ENCODE peak calls at places on chromosomes 6 and 20, in five cellular contexts. E, F, K, W and X are unnamed samples.
A peak's percentile ranks its signal among the peaks of the same experiment; 100 is the strongest.

GRCh38 chr6:146875927-146876270 is 277.1 kb downstream of the ADGB start:
- DNase-seq in W (no peak), F (no peak), E (no peak), K (no peak), X (no peak)

GRCh38 chr6:37306026-37306425 is 47.8 kb upstream of the RNF8 start:
- DNase-seq in E (no peak), K (no peak), F (no peak), W (no peak), X (no peak)

GRCh38 chr6:148881593-148882311 is 134.9 kb downstream of the UST start:
- DNase-seq in K (no peak), E (no peak), W (no peak), F (no peak), X (no peak)

GRCh38 chr6:47437592-47437991 is 40.0 kb upstream of the CD2AP start:
- DNase-seq in F (no peak), W (no peak), K (no peak), E (no peak), X (no peak)

GRCh38 chr6:6893701-6894100 is 214.1 kb upstream of the RREB1 start:
- DNase-seq in W (no peak), E (no peak), K (no peak), F (no peak), X (no peak)

GRCh38 chr6:9461161-9461560 is 953.7 kb downstream of the TFAP2A start:
- DNase-seq in E (no peak), K (no peak), F (no peak), W (no peak), X (no peak)

GRCh38 chr6:45278367-45278766 is 49.8 kb upstream of the RUNX2 start:
- DNase-seq in F (no peak), K (no peak), E (no peak), W (no peak), X (no peak)

GRCh38 chr20:62359491-62360121 is 7.5 kb downstream of the LAMA5 start:
- DNase-seq in W (peak; percentile 32), E (no peak), F (no peak), K (peak; percentile 71), X (no peak)

GRCh38 chr20:44497761-44498160 is 22.1 kb downstream of the TTPAL start:
- DNase-seq in E (no peak), F (no peak), W (no peak), K (no peak), X (no peak)

GRCh38 chr6:170289971-170290305 is 940 bp downstream of the DLL1 start:
- DNase-seq in F (no peak), E (no peak), W (peak; percentile 38), K (no peak), X (no peak)

GRCh38 chr6:108661430-108661829 is 100.7 kb downstream of the FOXO3 start:
- DNase-seq in K (peak; percentile 28), E (no peak), W (no peak), F (no peak), X (no peak)

GRCh38 chr6:167455371-167455770 is 130.5 kb downstream of the TTLL2 start:
- DNase-seq in F (no peak), K (no peak), W (no peak), E (no peak), X (no peak)

GRCh38 chr6:167454003-167454402 is 129.1 kb downstream of the TTLL2 start:
- DNase-seq in E (no peak), W (no peak), K (no peak), F (no peak), X (no peak)

GRCh38 chr6:167450631-167451030 is 125.7 kb downstream of the TTLL2 start:
- DNase-seq in W (no peak), E (no peak), F (no peak), K (no peak), X (no peak)

GRCh38 chr6:167453082-167453446 is 128.2 kb downstream of the TTLL2 start:
- DNase-seq in K (no peak), E (no peak), F (no peak), W (no peak), X (no peak)

GRCh38 chr6:167452338-167453081 is 127.6 kb downstream of the TTLL2 start:
- DNase-seq in E (no peak), K (no peak), F (no peak), W (no peak), X (no peak)
- H2BK120ac ChIP-seq in E (no peak overlapping the region), K (no peak overlapping the region), F (no peak overlapping the region), W (no peak overlapping the region), X (no peak overlapping the region)

GRCh38 chr20:38405132-38405531 is 30.0 kb downstream of the SNHG17 start:
- DNase-seq in K (no peak), E (no peak), F (no peak), W (no peak), X (no peak)
- H3K9ac ChIP-seq in K (no peak overlapping the region), E (no peak overlapping the region), F (no peak overlapping the region), W (no peak overlapping the region), X (no peak overlapping the region)

GRCh38 chr6:137655291-137655690 is 161.1 kb upstream of the OLIG3 start:
- DNase-seq in F (no peak), W (no peak), K (no peak), E (no peak), X (peak; percentile 94)
- H2BK12ac ChIP-seq in F (no peak overlapping the region), W (no peak overlapping the region), K (no peak overlapping the region), E (no peak overlapping the region), X (no peak overlapping the region)

GRCh38 chr20:52494244-52494643 is 302.7 kb upstream of the ZFP64 start:
- DNase-seq in K (peak; percentile 97), F (no peak), W (no peak), E (no peak), X (peak; percentile 50)

GRCh38 chr20:52496191-52496590 is 304.6 kb upstream of the ZFP64 start:
- DNase-seq in W (no peak), E (no peak), K (no peak), F (no peak), X (no peak)

GRCh38 chr20:52500150-52500549 is 308.6 kb upstream of the ZFP64 start:
- DNase-seq in F (peak; percentile 20), E (no peak), K (no peak), W (no peak), X (no peak)

GRCh38 chr20:52493177-52493711 is 301.7 kb upstream of the ZFP64 start:
- DNase-seq in W (no peak), E (no peak), F (no peak), K (peak; percentile 87), X (no peak)

DNA sequence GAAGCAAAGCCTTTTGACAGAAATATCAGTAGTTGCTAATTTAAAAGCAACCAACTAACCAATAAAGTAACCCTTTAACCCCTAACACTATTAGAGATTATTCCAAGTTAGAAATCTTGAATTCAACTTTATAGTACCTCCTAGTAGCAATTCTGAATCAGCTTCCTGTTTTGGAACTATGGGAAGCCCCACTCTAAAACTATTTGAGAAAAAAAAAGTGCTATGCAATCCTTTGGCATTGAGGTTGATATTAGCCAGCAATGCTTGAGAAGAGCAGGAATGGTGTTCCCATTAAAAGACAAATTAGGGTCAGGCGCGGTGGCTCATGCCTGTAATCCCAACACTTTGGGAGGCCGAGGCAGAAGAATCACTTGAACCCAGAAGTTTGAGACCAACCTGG is 306.2 kb upstream of the ZFP64 start:
- DNase-seq in E (no peak), W (no peak), F (no peak), K (peak; percentile 50), X (no peak)
- H2BK120ac ChIP-seq in E (no peak overlapping the region), W (no peak overlapping the region), F (no peak overlapping the region), K (no peak overlapping the region), X (no peak overlapping the region)

DNA sequence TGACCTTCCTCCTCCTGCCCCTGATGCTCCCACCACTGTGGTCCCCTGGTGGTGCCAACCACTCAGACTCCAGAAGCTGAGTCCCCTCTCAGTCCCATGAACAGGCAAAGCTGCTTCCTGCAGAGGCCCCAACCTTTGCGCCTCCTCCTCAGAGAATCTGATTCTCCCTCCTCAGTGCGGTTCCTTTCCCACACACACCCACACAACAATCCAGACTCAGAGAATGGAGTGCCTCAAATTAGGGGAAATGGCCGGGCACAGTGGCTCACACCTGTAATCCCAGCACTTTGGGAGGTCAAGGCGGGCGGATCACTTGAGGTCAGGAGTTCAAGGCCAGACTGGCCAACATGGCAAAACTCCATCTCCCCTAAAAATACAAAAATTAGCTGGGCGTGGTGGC is 23.0 kb downstream of the RIPOR3 start:
- DNase-seq in W (no peak), E (no peak), F (no peak), K (no peak), X (no peak)
- H3K9ac ChIP-seq in W (no peak overlapping the region), E (no peak overlapping the region), F (no peak overlapping the region), K (no peak overlapping the region), X (no peak overlapping the region)

GRCh38 chr20:3190681-3191111 is 13.8 kb downstream of the DDRGK1 start:
- DNase-seq in K (no peak), E (no peak), F (no peak), W (peak; percentile 43), X (no peak)

GRCh38 chr20:3193806-3194616 is 10.5 kb downstream of the DDRGK1 start:
- DNase-seq in F (no peak), W (no peak), E (no peak), K (no peak), X (no peak)

GRCh38 chr20:3188823-3189413 is 15.6 kb downstream of the DDRGK1 start:
- DNase-seq in W (no peak), E (no peak), F (no peak), K (no peak), X (no peak)

GRCh38 chr20:3192226-3193015 is 12.1 kb downstream of the DDRGK1 start:
- DNase-seq in E (no peak), K (no peak), W (no peak), F (no peak), X (no peak)

DNA sequence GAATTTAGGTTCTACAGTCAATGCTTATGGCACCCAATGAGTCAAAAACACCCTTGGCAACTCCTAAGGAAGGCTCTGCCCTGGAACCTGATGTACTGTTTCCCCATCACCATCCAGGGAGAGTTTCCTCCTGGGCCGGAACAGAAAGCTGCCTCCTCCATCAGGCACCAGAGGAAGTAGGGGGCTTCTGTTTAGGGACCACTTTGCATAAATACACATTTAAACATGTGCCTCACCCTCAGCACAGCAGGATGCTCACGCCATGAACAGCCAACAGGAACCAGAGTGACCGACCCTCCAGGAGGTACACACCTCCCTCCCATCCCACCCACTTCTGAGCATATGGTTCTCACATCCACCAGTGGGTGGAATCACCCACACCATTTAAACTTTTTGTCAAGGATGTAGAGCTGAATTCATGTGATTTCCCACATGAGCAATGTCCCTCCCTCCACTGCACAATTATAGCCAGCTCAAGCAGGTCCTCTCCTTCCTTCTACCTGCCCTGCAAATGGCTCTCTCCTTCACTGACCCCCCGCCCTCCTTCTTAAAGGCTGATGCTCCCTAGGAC is 14.8 kb downstream of the DDRGK1 start:
- DNase-seq in E (no peak), K (no peak), F (no peak), W (no peak), X (no peak)
- H2BK12ac ChIP-seq in E (no peak overlapping the region), K (no peak overlapping the region), F (no peak overlapping the region), W (no peak overlapping the region), X (no peak overlapping the region)

DNA sequence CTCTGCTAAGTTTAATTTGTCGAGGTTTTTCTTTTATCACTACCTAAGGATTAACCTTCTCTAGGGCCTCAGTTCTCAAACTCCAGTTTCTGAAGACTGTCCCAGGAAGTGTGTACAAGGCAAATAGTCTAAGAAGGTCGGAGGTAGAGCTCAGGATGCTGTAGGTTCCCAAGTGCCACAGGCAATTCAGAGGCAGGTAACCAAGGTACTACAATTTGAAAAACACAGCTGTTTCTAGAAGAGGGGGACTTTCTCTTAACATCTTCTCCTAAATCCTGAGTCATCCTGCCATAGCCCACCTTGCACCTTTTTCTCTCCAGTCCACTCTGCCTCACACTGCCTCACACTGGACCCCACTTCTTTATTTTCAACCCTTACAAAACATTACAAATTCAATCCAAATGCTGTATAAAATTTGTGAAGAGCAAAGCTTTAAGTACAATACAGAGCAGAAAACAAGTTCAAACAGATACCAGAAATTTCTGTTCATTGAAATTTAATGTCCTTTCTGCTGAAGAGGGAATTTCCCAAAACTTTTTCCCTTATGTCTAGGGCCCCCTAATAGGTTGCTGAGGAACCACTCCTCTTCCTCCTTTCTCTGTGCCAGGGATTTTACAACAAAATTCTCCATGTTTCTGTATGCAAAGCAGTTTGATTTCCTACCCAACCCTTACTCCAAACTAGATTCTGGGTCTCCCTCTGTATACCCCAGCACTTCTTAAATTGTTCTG is 43.0 kb downstream of the FRK start:
- DNase-seq in K (no peak), E (no peak), F (no peak), W (no peak), X (no peak)
- H2BK120ac ChIP-seq in K (no peak overlapping the region), E (no peak overlapping the region), F (no peak overlapping the region), W (no peak overlapping the region), X (no peak overlapping the region)